ENCODE peak calls at places on chromosomes 7 and 10, in five cellular contexts. Y is AG10803, D is neural crest cell, U is vagina, T is B cell. N is an unnamed sample.

GRCh38 chr7:138716889-138717288 is 15.7 kb upstream of the SVOPL start:
- DNase-seq in Y (no peak), D (no peak), U (no peak), T (no peak), N (no peak)

GRCh38 chr10:131082201-131082850 is 229.2 kb downstream of the TCERG1L start:
- DNase-seq in Y (no peak), D (no peak), U (no peak), T (no peak), N (no peak)

GRCh38 chr7:77326131-77326530 is 90.0 kb downstream of the GSAP start:
- DNase-seq in Y (no peak), D (no peak), U (no peak), T (no peak), N (peak)

GRCh38 chr10:125407557-125407956 is 247.2 kb upstream of the CTBP2 start:
- DNase-seq in Y (no peak), D (no peak), U (no peak), T (no peak), N (peak)

GRCh38 chr7:83824214-83824613 is 175.3 kb upstream of the SEMA3E start:
- DNase-seq in Y (no peak), D (no peak), U (no peak), T (no peak), N (no peak)

GRCh38 chr7:150903627-150904026 is 51.3 kb downstream of the AOC1 start:
- DNase-seq in Y (peak), D (no peak), U (no peak), T (no peak), N (peak)

GRCh38 chr7:45136106-45137060 is 21.2 kb upstream of the RAMP3 start:
- DNase-seq in Y (peak), D (peak), U (no peak), T (peak), N (peak)

GRCh38 chr7:133958822-133959221 is 168.3 kb upstream of the LRGUK start:
- DNase-seq in Y (no peak), D (no peak), U (no peak), T (no peak), N (no peak)

GRCh38 chr10:132489704-132490534 is 47.7 kb upstream of the INPP5A start:
- DNase-seq in Y (no peak), D (no peak), U (no peak), T (no peak), N (no peak)

GRCh38 chr7:128827971-128828711 is 2.1 kb upstream of the FLNC start:
- DNase-seq in Y (peak), D (no peak), U (no peak), T (no peak), N (peak)

GRCh38 chr10:43265799-43266721 is 805 bp downstream of the RASGEF1A start:
- DNase-seq in Y (no peak), D (no peak), U (no peak), T (no peak), N (no peak)

GRCh38 chr7:22670422-22670815 is 56.6 kb upstream of the IL6 start:
- DNase-seq in Y (peak), D (no peak), U (no peak), T (no peak), N (no peak)

GRCh38 chr10:110873951-110874350 is 2.2 kb downstream of the PDCD4 start:
- DNase-seq in Y (no peak), D (no peak), U (no peak), T (no peak), N (no peak)

GRCh38 chr10:43940898-43941777 is 292.5 kb upstream of the ZNF32 start:
- DNase-seq in Y (no peak), D (no peak), U (peak), T (no peak), N (no peak)

GRCh38 chr10:95260397-95260881 is 30.4 kb downstream of the PDLIM1 start:
- DNase-seq in Y (peak), D (no peak), U (peak), T (no peak), N (peak)

GRCh38 chr10:36636285-36636839 is 489.0 kb upstream of the ANKRD30A start:
- DNase-seq in Y (no peak), D (no peak), U (no peak), T (no peak), N (no peak)

GRCh38 chr7:7408001-7408770 is 127.5 kb downstream of the COL28A1 start:
- DNase-seq in Y (no peak), D (no peak), U (no peak), T (no peak), N (no peak)

GRCh38 chr7:157689269-157690057 is 352.7 kb downstream of the DNAJB6 start:
- DNase-seq in Y (no peak), D (no peak), U (no peak), T (no peak), N (no peak)

GRCh38 chr7:5425507-5426225 is 2.0 kb upstream of the TNRC18 start:
- DNase-seq in Y (peak), D (peak), U (no peak), T (peak), N (peak)

GRCh38 chr10:4902571-4903011 is 60.6 kb upstream of the AKR1C1 start:
- DNase-seq in Y (peak), D (no peak), U (no peak), T (no peak), N (peak)

GRCh38 chr10:132878730-132879407 is 63.5 kb downstream of the CFAP46 start:
- DNase-seq in Y (no peak), D (no peak), U (no peak), T (no peak), N (no peak)

GRCh38 chr10:11179231-11180105 is 161.8 kb downstream of the CELF2 start:
- DNase-seq in Y (no peak), D (no peak), U (peak), T (no peak), N (no peak)

GRCh38 chr10:23192396-23192740 is 256 bp downstream of the PTF1A start:
- DNase-seq in Y (no peak), D (no peak), U (peak), T (no peak), N (no peak)

GRCh38 chr7:105853931-105854419 is 22.4 kb downstream of the ATXN7L1 start:
- DNase-seq in Y (peak), D (peak), U (no peak), T (no peak), N (no peak)

GRCh38 chr7:24945899-24946298 is 34.1 kb downstream of the OSBPL3 start:
- DNase-seq in Y (no peak), D (no peak), U (no peak), T (no peak), N (no peak)

GRCh38 chr7:145850636-145851035 is 266.0 kb upstream of the CNTNAP2 start:
- DNase-seq in Y (no peak), D (no peak), U (no peak), T (no peak), N (no peak)

GRCh38 chr7:145845345-145845744 is 271.3 kb upstream of the CNTNAP2 start:
- DNase-seq in Y (no peak), D (no peak), U (no peak), T (peak), N (no peak)

DNA sequence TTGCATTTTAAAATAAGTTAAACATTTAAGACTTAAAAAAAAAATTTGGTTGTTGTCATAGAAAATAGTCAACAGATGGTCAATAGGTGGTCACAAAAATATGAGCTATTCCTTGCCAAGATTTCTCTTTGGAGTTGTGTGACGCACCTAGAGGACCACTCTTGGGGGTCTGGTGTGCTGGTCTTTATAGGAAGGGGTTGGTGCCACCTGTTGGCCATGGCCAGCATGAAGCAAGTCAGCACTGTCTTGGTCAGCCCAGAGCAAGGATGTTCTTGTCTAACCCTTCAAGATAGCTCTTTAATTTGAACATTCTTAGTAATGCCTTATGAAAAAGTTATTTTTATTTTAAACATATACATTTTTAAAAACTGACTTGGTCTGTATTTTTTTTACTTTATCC is 267.9 kb upstream of the CNTNAP2 start:
- DNase-seq in Y (no peak), D (peak), U (no peak), T (peak), N (peak)
- TF ChIP-seq CTCF in Y (no peak), D (peak), U (no peak), T (no peak), N (peak)

DNA sequence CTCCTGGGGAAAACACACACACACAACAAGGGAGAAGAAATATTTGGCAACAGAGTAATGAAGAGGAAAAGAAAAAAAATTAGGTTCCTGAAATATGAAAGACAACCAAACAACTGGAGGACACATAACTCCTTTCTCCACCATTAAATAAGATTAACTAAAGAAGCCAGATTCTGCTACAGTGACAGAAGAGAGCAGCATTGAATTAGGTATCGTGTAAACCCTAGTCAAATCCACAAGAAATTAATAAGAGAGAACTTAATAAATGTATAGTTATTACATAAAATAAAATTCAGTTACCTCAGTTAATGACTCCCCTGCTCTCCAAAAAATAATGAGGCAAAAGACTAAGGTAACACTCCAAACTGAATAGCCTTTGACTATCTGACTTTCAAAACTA is 306.7 kb downstream of the CRPPA start:
- DNase-seq in Y (peak), D (no peak), U (no peak), T (no peak), N (peak)
- TF ChIP-seq CTCF in Y (peak), D (peak), U (no peak), T (no peak), N (peak)

DNA sequence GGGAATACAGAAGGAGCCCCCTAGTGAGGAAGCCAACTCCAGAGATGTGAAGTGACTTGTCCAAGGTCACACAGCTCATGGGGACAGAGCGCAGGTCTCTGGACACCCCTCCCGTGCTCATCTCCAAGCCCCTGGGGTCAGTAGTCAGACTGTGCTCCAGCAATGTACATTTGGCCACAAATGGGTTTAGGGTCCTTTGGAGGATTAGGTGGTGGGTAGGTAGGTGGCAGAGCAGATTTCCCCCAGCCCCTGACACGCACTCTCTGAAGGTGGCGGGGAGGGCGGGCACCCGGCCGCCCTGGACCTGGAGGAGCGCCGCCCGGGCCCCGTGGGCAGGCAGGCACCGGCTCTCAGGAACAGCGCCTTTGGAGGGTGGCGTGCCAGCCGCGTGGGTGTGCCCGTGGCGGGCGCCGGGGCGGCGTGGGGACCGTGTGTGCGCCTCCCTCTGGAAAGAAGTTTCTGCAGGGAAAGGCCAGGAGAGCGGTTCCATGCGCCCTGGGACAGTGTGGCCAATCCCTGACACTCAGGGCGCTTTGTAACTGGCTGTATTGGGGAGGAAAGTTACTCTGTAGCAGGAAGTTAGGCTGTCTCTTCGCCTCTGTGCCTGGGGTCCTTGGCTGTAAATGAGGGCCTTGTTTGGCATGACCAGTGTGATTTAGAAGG is 1.0 kb downstream of the WIPF3 start:
- DNase-seq in Y (peak), D (peak), U (no peak), T (no peak), N (no peak)
- TF ChIP-seq CTCF in Y (no peak), D (peak), U (no peak), T (no peak), N (no peak)

GRCh38 chr7:90459888-90460287 is 9.6 kb upstream of the PTTG1IP2 start:
- DNase-seq in Y (no peak), D (no peak), U (no peak), T (no peak), N (peak)
- TF ChIP-seq CTCF in Y (peak), D (no peak), U (no peak), T (no peak), N (no peak)

DNA sequence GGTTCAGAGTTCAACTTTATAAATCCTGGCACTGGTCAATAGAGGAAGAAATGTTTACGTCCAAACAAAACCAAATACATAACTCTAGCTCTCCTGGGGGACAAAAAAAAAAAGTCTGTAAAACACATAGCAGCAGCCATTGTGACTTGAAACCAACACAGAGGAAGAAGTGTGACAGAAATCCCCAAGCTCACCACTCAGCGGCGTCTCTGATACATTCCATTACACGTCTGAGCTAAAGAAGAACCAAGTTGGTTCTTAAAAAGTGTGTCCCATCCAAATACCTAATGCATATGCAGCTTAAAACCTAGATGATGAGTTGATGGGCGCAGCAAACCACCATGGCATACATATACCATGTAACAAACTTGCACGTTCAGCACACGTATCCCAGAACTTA is 58.3 kb upstream of the NANOS1 start:
- DNase-seq in Y (no peak), D (no peak), U (no peak), T (no peak), N (no peak)
- TF ChIP-seq CTCF in Y (no peak), D (no peak), U (no peak), T (no peak), N (no peak)

DNA sequence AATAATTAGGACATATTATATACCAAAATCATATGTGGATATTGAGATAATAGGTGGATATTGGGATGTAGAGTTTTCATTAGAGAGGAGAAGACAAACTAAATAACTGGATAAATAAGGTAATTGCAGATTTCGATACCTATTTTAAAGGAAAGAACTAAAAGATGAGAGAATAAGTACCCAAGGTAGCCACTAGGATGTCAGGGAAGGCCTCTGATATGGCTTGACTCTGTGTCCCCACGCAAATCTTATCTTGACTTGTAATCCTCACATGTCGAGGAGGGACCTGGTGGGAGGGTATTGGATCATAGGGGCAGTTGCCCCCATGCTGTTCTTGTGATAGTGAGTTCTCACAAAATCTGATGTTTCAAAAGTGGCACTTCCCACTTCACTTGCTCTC is 44.7 kb upstream of the TMEM229A start:
- DNase-seq in Y (no peak), D (no peak), U (no peak), T (no peak), N (no peak)
- TF ChIP-seq CTCF in Y (no peak), D (peak), U (no peak), T (no peak), N (no peak)

GRCh38 chr10:104324931-104325330 is 13.3 kb downstream of the ITPRIP start:
- DNase-seq in Y (no peak), D (no peak), U (no peak), T (no peak), N (no peak)

GRCh38 chr10:104323085-104323484 is 15.2 kb downstream of the ITPRIP start:
- DNase-seq in Y (no peak), D (no peak), U (no peak), T (no peak), N (no peak)

GRCh38 chr10:104325436-104326430 is 12.5 kb downstream of the ITPRIP start:
- DNase-seq in Y (no peak), D (no peak), U (no peak), T (no peak), N (no peak)

GRCh38 chr10:104322416-104322782 is 15.9 kb downstream of the ITPRIP start:
- DNase-seq in Y (peak), D (no peak), U (no peak), T (no peak), N (peak)

DNA sequence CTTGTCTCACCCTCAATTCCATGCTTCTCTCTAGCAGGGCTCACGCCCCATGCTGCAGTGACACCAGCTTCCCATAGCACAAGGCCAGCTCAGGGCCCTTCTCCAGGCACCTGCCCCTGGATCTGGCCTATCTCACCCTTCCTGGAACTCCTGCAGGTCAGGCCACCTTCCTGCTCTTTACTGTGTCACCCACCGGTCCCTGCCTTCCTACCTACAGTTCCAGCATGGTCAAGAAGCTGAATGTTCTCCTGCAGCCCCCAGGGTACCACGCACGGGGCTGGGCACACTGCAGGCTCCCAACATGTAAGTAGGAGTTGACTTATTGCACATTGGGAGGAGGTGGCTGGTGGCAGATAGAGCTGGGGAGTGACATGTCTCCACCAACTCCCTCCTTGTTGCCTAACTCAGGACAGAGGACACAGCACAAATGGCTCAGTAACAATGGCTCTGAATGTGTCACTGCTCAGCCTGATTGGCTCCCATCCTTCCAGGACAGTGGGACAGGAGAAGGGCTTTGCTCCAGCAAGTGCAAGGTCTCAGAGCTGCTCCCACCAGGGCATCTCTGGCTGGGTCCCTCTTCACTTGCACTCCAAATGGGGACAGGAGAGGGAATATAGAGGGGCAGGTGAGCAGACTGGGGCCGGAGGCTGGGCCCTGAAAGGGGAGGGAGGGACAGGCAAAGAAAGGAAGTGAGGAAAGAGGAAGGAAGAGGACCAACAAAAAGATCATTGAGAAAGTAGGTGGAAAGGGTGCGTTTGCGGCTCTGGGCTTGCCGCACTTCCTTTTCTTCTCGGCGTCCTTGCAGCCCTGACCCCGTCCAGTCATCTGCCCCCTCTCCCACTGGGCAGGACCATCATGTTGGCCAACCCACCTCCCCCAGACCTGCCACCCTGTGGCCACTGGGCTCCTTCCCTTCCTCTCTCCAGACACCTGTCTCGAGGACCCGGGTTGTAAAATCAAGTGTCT is 14.3 kb downstream of the ITPRIP start:
- DNase-seq in Y (no peak), D (no peak), U (no peak), T (no peak), N (no peak)
- TF ChIP-seq CTCF in Y (no peak), D (no peak), U (no peak), T (no peak), N (no peak)

DNA sequence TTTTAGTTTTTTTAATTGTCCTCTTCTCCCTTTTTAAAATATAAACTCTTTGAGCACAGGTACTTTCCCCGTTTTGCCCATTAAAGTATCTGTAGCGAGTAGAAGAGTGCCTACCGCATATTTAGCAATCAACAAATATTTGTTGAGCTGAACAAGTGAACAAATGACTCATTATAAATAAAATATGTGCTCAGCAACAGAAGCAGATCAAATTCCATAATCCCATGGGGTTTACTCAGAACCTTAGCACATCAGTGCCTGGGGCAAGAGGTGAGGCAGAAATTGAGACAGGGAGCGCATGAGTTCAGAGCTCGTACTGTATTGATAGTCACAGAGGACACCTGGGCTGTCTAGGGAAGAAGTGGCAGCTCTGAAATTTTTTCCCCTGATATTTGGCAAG is 161.0 kb downstream of the SEM1 start:
- DNase-seq in Y (no peak), D (no peak), U (no peak), T (no peak), N (peak)
- TF ChIP-seq CTCF in Y (no peak), D (no peak), U (no peak), T (no peak), N (no peak)

DNA sequence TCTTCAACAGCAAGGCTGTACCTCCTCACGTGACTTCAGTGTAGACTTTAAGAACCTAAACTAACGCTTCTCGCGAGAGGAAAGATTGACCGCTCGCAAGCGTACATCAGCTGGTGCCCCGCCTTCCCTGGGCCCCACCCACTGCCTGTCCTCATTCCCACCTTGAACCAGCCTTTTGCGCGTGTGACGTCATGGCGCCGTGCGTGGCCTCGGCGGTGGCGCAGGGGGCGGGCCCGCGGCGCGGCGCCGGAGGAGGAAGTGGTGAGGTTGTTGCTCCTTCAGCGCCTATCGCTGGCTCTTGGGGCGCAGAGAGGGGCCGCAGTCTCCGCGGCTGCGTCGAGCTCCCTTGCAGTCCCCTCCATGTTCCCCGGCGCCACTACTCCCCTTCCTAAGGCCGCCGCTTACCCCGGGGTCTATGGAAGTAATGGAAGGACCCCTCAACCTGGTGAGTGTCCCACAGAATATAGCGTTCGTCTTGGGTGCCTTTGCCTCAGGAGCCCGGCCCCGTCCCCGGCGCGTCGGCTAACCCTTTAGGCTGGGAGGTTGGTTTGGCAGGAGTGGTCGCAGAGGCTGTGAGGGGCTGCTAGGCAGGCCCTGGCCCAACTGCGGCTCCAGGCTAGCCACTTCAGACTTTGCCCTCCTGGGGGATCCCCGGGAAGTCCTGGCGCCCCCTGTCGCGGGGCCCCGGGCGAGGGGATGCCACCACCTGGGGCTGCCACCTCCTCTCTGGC is at the start of gene NRBF2:
- DNase-seq in Y (peak), D (peak), U (peak), T (peak), N (peak)
- TF ChIP-seq CTCF in Y (peak), D (peak), U (no peak), T (peak), N (peak)